ENCODE peak calls at places on chromosomes 13 and 19, in six cellular contexts. Q, H, M, E, O and P are unnamed samples. For H3K27me3, the result is how much of the 10 kb centered on the place peaks cover.

GRCh38 chr19:35017507-35017906 is 12.8 kb upstream of the SCN1B start:
- DNase-seq in H (no peak), Q (no peak), E (no peak), O (no peak), M (no peak), P (no peak)

GRCh38 chr13:99215466-99215865 is 14.8 kb downstream of the UBAC2 start:
- DNase-seq in O (no peak), M (no peak), E (no peak), H (no peak), Q (peak), P (no peak)

GRCh38 chr19:8017808-8018207 is 12.4 kb upstream of the ELAVL1 start:
- DNase-seq in Q (no peak), O (no peak), H (no peak), M (peak), E (no peak), P (no peak)

GRCh38 chr13:24215007-24215633 is 54.6 kb downstream of the SPATA13 start:
- DNase-seq in E (no peak), Q (no peak), H (no peak), O (no peak), M (no peak), P (no peak)

GRCh38 chr13:49040872-49041271 is 65.2 kb downstream of the FNDC3A start:
- DNase-seq in E (no peak), O (no peak), M (no peak), Q (no peak), H (no peak), P (no peak)

GRCh38 chr13:42333613-42334328 is 61.8 kb downstream of the AKAP11 start:
- DNase-seq in Q (peak), O (peak), M (no peak), H (peak), E (peak), P (no peak)

GRCh38 chr13:28012896-28013295 is 24.4 kb upstream of the URAD start:
- DNase-seq in O (no peak), M (no peak), H (no peak), E (no peak), Q (no peak), P (no peak)

GRCh38 chr13:26964278-26965057 is 203.9 kb upstream of the GPR12 start:
- DNase-seq in E (no peak), Q (no peak), M (peak), H (peak), O (peak), P (no peak)

GRCh38 chr19:14136509-14137281 is at the start of gene ASF1B:
- DNase-seq in H (peak), Q (peak), M (peak), O (peak), E (peak), P (peak)

GRCh38 chr19:30682576-30683536 is 310.7 kb downstream of the ZNF536 start:
- DNase-seq in H (peak), Q (peak), E (peak), O (peak), M (peak), P (peak)

GRCh38 chr13:111920932-111921705 is 145.8 kb upstream of the SOX1 start:
- DNase-seq in O (no peak), H (no peak), M (no peak), Q (peak), E (no peak), P (no peak)

GRCh38 chr19:15702590-15702930 is 25.3 kb upstream of the OR10H2 start:
- DNase-seq in Q (no peak), O (no peak), M (peak), H (no peak), E (no peak), P (no peak)

DNA sequence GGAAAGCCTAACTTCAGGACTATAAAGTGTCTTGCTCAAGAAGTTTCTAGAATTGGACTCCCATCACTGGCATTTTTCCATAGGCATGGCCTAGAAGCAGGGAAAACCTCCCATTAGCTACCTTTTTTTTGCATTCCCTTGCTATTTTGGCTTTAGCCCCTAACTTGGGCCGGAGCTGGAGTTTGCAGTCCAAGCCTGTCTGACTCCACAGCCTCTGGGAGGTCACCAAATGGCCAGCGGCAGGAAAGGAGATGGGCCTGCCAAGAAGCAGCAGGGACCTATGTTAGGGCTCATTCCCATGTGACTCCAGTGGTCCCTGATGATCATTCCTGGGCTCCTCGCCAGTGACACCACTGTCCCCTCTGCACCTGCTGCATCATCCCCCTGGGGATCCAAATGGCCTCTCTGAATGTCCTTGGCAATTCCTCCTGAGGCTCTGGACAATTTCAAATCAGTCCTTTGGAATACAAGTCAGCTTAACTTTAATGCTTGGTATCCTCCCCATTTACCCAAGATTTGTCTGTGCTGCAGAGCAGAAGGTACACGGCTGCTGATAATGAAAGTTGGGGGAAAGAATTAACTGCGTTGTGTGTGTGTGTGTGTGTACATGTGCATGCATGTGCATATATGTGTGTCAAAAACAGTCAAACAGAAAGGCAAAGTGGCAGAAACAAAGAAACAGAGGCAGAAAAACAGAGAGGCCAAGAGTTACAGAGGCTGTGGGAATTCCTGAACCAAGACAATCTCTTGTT is 69.8 kb upstream of the SERP2 start:
- DNase-seq in Q (no peak), E (no peak), M (no peak), H (no peak), O (no peak), P (no peak)
- H4K91ac ChIP-seq in Q (no peak), E (no peak), M (no peak), H (no peak), O (no peak), P (no peak)

DNA sequence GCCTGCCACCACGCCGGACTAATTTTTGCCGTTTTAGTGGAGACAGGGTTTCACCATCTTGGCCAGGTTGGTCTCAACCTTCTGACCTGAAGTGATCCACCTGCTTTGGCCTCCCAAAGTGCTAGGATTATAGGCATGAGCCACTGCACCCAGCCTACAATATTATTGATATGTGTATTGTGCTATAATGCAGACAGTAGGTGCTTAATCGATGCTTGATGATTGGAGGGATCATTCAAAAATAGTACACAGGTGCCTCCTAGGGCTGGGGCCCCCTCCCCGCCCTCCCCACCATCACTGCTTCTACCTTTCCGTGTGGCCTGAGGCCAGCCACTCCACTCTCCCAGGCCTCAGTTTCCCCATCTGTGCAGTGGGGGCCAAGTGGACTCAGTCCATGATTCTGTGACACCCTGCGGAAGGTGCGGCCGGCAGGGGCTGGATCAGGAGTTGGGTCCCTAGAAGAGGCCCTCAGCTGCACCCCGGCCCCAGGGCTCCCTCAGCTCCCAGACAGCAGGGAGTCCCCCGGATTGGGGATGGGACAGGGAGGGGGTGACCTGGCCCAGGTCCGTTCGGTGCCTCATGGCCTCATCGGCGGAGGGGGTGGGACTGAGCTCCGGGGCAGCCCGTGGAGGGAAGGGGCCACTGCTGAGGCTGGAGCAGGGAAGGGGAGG is 1.4 kb downstream of the ADAMTSL5 start:
- DNase-seq in M (no peak), Q (no peak), E (no peak), H (no peak), O (no peak), P (no peak)
- H3K27me3 ChIP-seq in M (under half), Q (under half), E (under half), H (under half), O (under half), P (under half)

GRCh38 chr19:13112555-13112954 is 4.0 kb downstream of the TRMT1 start:
- DNase-seq in M (no peak), E (no peak), Q (no peak), H (no peak), O (no peak), P (no peak)
- H4K91ac ChIP-seq in M (no peak), E (no peak), Q (no peak), H (no peak), O (peak), P (no peak)

GRCh38 chr19:48578891-48579290 is 26.9 kb downstream of the SULT2B1 start:
- DNase-seq in Q (no peak), E (no peak), H (peak), M (no peak), O (peak), P (no peak)
- H3K27me3 ChIP-seq in Q (under half), E (under half), H (under half), M (under half), O (under half), P (under half)

GRCh38 chr13:35549481-35549880 is 73.0 kb upstream of the MAB21L1 start:
- DNase-seq in O (peak), M (no peak), H (peak), E (no peak), Q (no peak), P (no peak)

GRCh38 chr13:35552172-35552844 is 75.8 kb upstream of the MAB21L1 start:
- DNase-seq in E (no peak), O (no peak), Q (no peak), M (peak), H (peak), P (no peak)

GRCh38 chr13:35557475-35557874 is 81.0 kb upstream of the MAB21L1 start:
- DNase-seq in O (no peak), Q (no peak), M (no peak), H (no peak), E (no peak), P (no peak)

GRCh38 chr13:35554972-35555623 is 78.6 kb upstream of the MAB21L1 start:
- DNase-seq in H (no peak), Q (no peak), E (no peak), M (no peak), O (no peak), P (no peak)
- H4K91ac ChIP-seq in H (no peak), Q (no peak), E (no peak), M (no peak), O (no peak), P (no peak)

GRCh38 chr13:60591348-60591747 is 194.3 kb downstream of the TDRD3 start:
- DNase-seq in E (no peak), M (no peak), O (no peak), Q (no peak), H (peak), P (no peak)
- H3K27me3 ChIP-seq in E (under half), M (under half), O (under half), Q (under half), H (under half), P (under half)

DNA sequence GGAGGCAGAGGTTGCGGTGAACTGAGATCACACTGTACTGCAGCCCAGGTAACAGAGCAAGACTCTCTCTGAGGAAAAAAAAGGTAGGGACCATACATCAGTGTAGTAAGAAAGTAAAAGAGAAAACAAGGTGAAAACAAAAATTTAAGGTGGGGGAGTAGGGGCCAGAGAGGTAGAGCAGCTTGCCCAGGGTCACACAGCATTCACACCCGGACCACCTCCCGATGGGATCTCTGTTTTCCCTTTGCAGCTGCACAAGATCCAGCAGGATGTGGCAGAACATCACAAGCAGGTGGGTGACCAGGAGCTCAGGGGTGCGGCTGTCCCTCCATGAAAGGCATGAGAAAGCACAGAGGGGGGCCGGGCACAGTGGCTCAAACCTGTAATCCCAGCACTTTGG is 4.5 kb downstream of the TLE6 start:
- DNase-seq in E (no peak), M (no peak), Q (no peak), O (no peak), H (no peak), P (no peak)
- H4K91ac ChIP-seq in E (no peak), M (no peak), Q (no peak), O (no peak), H (no peak), P (no peak)

GRCh38 chr19:53982056-53982455 is 9.4 kb upstream of the CACNG6 start:
- DNase-seq in H (no peak), E (no peak), O (no peak), Q (peak), M (no peak), P (peak)

GRCh38 chr19:53980553-53981407 is 10.7 kb upstream of the CACNG6 start:
- DNase-seq in H (peak), E (no peak), Q (peak), M (no peak), O (peak), P (peak)

GRCh38 chr19:53983457-53984289 is 7.8 kb upstream of the CACNG6 start:
- DNase-seq in E (no peak), Q (no peak), O (no peak), M (no peak), H (no peak), P (no peak)

GRCh38 chr19:53981408-53981998 is 9.9 kb upstream of the CACNG6 start:
- DNase-seq in E (no peak), Q (peak), O (no peak), H (no peak), M (no peak), P (peak)

DNA sequence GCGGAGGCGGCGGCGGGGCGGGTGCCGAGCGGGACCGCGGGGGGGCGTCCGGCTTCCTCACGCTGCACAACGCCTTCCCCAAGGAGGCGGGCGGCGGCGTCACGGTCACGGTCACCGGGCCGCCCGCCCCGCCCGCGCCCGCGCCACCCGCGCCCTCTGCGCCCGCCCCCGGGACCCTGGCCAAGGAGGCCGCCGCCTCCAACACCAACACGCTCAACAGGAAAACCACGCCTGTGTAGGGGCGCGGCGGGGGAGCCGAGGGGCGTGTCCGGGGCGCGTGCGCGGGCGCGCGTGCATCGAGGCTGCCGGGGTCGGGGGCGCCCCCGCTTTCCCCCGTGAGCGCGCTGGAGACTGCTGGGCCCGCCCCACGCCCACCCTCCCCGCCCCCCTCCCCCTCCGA is 8.8 kb upstream of the CACNG6 start:
- DNase-seq in O (no peak), H (no peak), Q (peak), E (no peak), M (no peak), P (peak)
- H3K27me3 ChIP-seq in O (half or more), H (under half), Q (under half), E (under half), M (under half), P (under half)

GRCh38 chr13:95593462-95593861 is 40.9 kb downstream of the CLDN10 start:
- DNase-seq in H (no peak), E (no peak), Q (no peak), M (no peak), O (no peak), P (no peak)
- H4K91ac ChIP-seq in H (no peak), E (no peak), Q (no peak), M (no peak), O (no peak), P (no peak)

GRCh38 chr19:50821248-50821612 is 2.4 kb downstream of the KLK1 start:
- DNase-seq in H (no peak), M (no peak), E (no peak), Q (no peak), O (no peak), P (no peak)

GRCh38 chr19:50820086-50820485 is 3.5 kb downstream of the KLK1 start:
- DNase-seq in M (no peak), H (no peak), Q (no peak), E (no peak), O (no peak), P (no peak)

GRCh38 chr19:50819636-50820035 is 4.0 kb downstream of the KLK1 start:
- DNase-seq in E (no peak), H (no peak), Q (no peak), O (no peak), M (no peak), P (no peak)

GRCh38 chr19:50821622-50822021 is 2.0 kb downstream of the KLK1 start:
- DNase-seq in Q (no peak), H (no peak), M (no peak), E (no peak), O (no peak), P (no peak)

DNA sequence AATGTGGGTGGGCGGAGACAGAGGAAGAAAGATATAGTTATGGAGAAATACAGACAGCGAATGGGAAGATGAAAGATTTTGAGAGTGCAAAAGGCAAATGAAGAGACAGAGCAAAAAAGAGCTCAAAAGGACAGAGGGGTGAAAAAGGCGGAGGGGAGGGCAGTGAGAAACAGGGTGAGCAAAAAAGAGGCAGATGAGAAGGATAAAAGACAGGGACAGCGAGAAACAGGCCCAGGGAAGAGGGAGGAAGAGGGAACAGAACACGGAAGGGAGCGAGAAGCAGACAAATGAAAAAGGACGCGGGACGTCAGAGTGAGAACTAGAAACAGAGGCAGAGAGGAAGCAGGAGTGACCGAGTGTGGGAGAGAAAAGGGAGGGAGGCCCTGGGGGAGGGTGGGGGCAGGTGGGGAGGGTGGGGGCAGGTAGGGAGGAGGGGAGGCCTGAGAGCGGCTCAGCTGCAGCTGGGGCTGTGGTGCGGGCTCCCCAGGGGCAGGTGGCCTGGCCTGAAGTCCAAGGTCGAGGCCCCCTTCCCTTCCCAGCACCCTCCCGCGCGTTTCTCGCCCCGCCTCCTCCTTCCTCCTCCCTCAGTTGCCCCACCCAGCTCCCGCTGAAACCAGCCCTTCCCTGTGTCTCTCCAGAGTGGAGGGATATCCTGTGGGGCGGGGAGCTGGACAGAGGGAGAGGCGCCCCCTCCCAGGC is 2.9 kb downstream of the KLK1 start:
- DNase-seq in M (no peak), H (no peak), O (no peak), Q (peak), E (no peak), P (no peak)
- H3K27me3 ChIP-seq in M (under half), H (under half), O (under half), Q (under half), E (half or more), P (under half)